ENCODE peak calls at places on chromosomes 6 and 20, in five cellular contexts. F is A549, K is H1, G is IMR-90, N is HepG2. L is an unnamed sample.
A peak's percentile ranks its signal among the peaks of the same experiment; 100 is the strongest.

GRCh38 chr6:15387118-15387517 is 141.2 kb downstream of the JARID2 start:
- DNase-seq in F (no peak), K (no peak), G (peak; percentile 69), N (no peak), L (no peak)

GRCh38 chr6:7071405-7071804 is 36.4 kb upstream of the RREB1 start:
- DNase-seq in F (no peak), K (no peak), G (no peak), N (no peak), L (no peak)

GRCh38 chr6:131807321-131807643 is 538 bp upstream of the ENPP1 start:
- DNase-seq in F (no peak), K (no peak), G (no peak), N (no peak), L (no peak)

GRCh38 chr20:21835042-21835441 is 129.6 kb downstream of the PAX1 start:
- DNase-seq in F (no peak), K (no peak), G (no peak), N (no peak), L (no peak)

GRCh38 chr20:32580970-32581838 is 3.9 kb downstream of the NOL4L start:
- DNase-seq in F (no peak), K (no peak), G (no peak), N (peak; percentile 47), L (no peak)

GRCh38 chr6:31621320-31621939 is 915 bp downstream of the PRRC2A start:
- DNase-seq in F (no peak), K (no peak), G (no peak), N (no peak), L (no peak)

GRCh38 chr20:13841206-13841605 is 56.4 kb downstream of the NDUFAF5 start:
- DNase-seq in F (no peak), K (no peak), G (no peak), N (no peak), L (no peak)

GRCh38 chr6:70413829-70414494 is 654 bp downstream of the FAM135A start:
- DNase-seq in F (peak; percentile 9), K (no peak), G (no peak), N (no peak), L (no peak)

GRCh38 chr6:83511901-83512681 is at the start of gene PRSS35:
- DNase-seq in F (peak; percentile 40), K (peak; percentile 61), G (peak; percentile 48), N (peak; percentile 7), L (peak; percentile 32)

GRCh38 chr6:109595998-109596397 is 95.0 kb downstream of the AK9 start:
- DNase-seq in F (no peak), K (no peak), G (peak; percentile 57), N (peak; percentile 26), L (peak; percentile 18)

GRCh38 chr20:34773726-34774125 is 51.7 kb downstream of the NCOA6 start:
- DNase-seq in F (no peak), K (no peak), G (no peak), N (no peak), L (no peak)

GRCh38 chr6:138278326-138278725 is 60.0 kb upstream of the PBOV1 start:
- DNase-seq in F (peak; percentile 8), K (no peak), G (peak; percentile 2), N (peak; percentile 64), L (no peak)

GRCh38 chr20:3383878-3384495 is 23.5 kb downstream of the DNAAF9 start:
- DNase-seq in F (no peak), K (no peak), G (no peak), N (no peak), L (no peak)

GRCh38 chr20:24081077-24081476 is 92.5 kb upstream of the GGTLC1 start:
- DNase-seq in F (no peak), K (no peak), G (no peak), N (no peak), L (no peak)

GRCh38 chr6:111585969-111586315 is 19.7 kb downstream of the TRAF3IP2 start:
- DNase-seq in F (no peak), K (no peak), G (no peak), N (no peak), L (no peak)

GRCh38 chr6:13708679-13709261 is 2.9 kb downstream of the RANBP9 start:
- DNase-seq in F (no peak), K (no peak), G (peak; percentile 31), N (no peak), L (no peak)

GRCh38 chr6:6515691-6516607 is 72.6 kb upstream of the LY86 start:
- DNase-seq in F (no peak), K (no peak), G (no peak), N (no peak), L (no peak)

GRCh38 chr6:154399097-154399496 is 42.5 kb upstream of the IPCEF1 start:
- DNase-seq in F (no peak), K (no peak), G (peak; percentile 76), N (no peak), L (no peak)

GRCh38 chr20:23212011-23212410 is 125.9 kb upstream of the CD93 start:
- DNase-seq in F (no peak), K (no peak), G (no peak), N (no peak), L (no peak)

GRCh38 chr20:3616250-3616649 is 46.9 kb downstream of the GFRA4 start:
- DNase-seq in F (no peak), K (no peak), G (peak; percentile 50), N (no peak), L (no peak)

GRCh38 chr6:30882764-30883475 is 1.4 kb upstream of the DDR1 start:
- DNase-seq in F (peak; percentile 19), K (no peak), G (no peak), N (no peak), L (peak; percentile 54)

GRCh38 chr6:143804835-143805239 is 38.3 kb upstream of the LTV1 start:
- DNase-seq in F (no peak), K (no peak), G (no peak), N (no peak), L (no peak)

GRCh38 chr6:143805832-143806281 is 37.3 kb upstream of the LTV1 start:
- DNase-seq in F (no peak), K (no peak), G (peak; percentile 80), N (no peak), L (no peak)

GRCh38 chr6:143803769-143804540 is 39.2 kb upstream of the LTV1 start:
- DNase-seq in F (no peak), K (no peak), G (no peak), N (no peak), L (no peak)

GRCh38 chr6:143807103-143807425 is 36.1 kb upstream of the LTV1 start:
- DNase-seq in F (no peak), K (no peak), G (no peak), N (no peak), L (no peak)

GRCh38 chr6:143806282-143807102 is 36.6 kb upstream of the LTV1 start:
- DNase-seq in F (no peak), K (no peak), G (peak; percentile 88), N (no peak), L (no peak)
- TF ChIP-seq CTCF in F (no peak), K (no peak), G (no peak), N (no peak), L (no peak)

DNA sequence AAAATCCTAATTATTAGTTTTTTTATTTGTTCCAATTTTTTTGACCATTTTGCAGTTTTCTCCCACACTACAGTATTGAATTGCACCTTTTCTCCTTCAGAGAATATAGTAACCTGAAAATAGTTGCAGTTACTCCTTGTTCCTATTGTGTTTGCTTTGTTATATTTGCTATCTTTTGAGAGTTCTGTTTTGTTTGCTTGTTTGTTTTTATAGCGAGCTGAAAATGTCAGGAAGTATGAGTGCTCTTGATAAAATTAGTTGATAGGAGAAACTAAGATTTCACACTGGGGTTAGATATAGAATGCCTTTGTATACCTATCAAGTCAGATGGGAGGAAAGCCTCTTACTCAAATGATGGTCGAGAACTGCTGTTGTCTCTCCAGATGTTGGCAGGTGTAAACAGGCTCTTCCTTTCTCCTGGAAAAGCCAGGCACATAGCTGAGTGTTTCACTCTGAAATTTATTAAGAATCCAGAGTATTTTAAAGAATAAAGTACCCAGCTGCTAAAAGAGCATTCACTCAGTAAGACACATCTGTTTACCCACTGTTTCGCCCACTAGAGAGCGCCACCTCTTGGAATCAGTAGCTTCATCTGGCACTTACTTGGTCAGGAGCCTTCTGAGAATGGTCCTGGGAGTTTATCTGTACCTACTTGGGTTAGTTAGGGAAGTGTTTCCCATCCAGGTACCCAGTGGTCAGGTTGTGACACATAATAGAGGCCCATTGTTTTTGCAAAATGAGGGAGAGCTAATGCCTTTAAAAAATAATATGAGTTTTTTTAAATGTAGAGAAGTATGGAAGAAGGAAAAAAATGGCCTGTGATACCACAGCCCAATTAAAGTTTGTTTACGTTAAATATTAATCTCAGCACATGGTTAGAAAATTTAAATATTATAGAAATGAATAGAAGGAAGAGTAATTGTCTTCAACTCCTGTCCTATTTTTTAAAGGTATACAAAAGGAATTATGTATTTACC is 11.2 kb downstream of the NT5DC1 start:
- DNase-seq in F (peak; percentile 8), K (no peak), G (peak; percentile 44), N (peak; percentile 60), L (peak; percentile 49)
- TF ChIP-seq RAD21 in F (peak; percentile 23), K (peak; percentile 52), G (peak; percentile 39), N (no peak), L (peak; percentile 55)

GRCh38 chr6:11315743-11316437 is 83.4 kb upstream of the NEDD9 start:
- DNase-seq in F (peak; percentile 55), K (no peak), G (peak; percentile 93), N (no peak), L (peak; percentile 1)

GRCh38 chr6:11309947-11310665 is 77.6 kb upstream of the NEDD9 start:
- DNase-seq in F (no peak), K (no peak), G (peak; percentile 25), N (no peak), L (no peak)

GRCh38 chr6:11313207-11313606 is 80.7 kb upstream of the NEDD9 start:
- DNase-seq in F (no peak), K (no peak), G (no peak), N (no peak), L (no peak)

GRCh38 chr6:11307226-11307625 is 74.8 kb upstream of the NEDD9 start:
- DNase-seq in F (no peak), K (no peak), G (no peak), N (no peak), L (no peak)

DNA sequence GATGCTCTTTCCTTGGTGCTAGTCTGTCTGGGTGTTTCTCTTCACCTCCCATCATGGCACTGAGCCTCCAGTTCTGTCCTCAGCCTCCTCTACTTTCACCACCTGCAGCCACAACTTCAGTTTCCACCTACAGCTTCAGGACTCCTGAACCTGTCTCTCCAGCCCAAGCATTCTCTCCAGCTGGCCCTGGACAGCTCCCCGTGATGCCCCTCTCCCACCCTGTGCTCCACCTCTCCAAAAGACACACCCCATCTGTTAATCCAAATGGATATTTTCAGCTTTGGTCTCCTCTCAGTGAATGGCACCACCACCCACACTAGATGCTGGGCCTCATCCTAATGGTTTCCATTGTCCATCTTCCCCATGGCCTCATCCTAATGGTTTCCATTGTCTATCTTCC is 79.5 kb upstream of the NEDD9 start:
- DNase-seq in F (no peak), K (no peak), G (no peak), N (no peak), L (no peak)
- TF ChIP-seq CTCF in F (no peak), K (no peak), G (no peak), N (no peak), L (no peak)

DNA sequence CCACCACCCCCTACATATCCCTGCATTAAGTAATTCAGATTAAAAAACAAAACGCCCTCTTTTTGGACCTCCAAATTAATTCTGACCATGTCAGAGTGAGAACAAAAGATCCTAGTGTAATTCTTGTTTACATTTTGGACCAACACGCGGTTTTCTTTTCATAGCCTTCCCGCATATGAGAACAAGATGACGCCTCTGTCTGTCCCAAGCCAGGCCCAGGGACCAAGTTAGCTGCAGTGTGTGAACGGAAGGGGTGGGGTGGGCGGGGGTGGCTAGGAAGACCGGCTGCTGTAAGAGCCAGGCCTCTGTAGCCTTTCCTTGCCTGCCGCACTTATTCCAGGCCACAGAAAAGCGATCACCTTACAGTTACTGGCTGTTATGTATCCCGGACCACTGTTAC is 68.0 kb downstream of the PLCG1 start:
- DNase-seq in F (no peak), K (no peak), G (no peak), N (no peak), L (no peak)
- TF ChIP-seq RAD21 in F (no peak), K (no peak), G (no peak), N (no peak), L (no peak)